ENCODE peak calls at places on chromosomes 16 and 17, in four cellular contexts. M is T-helper 9 cell, T is endothelial cell, J is NCI-H1105 treated with DMSO at 0.1 percent for 48 hours. R is an unnamed sample.
A peak's percentile ranks its signal among the peaks of the same experiment; 100 is the strongest.

GRCh38 chr17:74116087-74116717 is 87.3 kb upstream of the RPL38 start:
- DNase-seq in T (no peak), J (no peak), M (no peak), R (no peak)

GRCh38 chr17:50686494-50687199 is 21.1 kb downstream of the ANKRD40 start:
- DNase-seq in T (no peak), M (no peak), J (no peak), R (peak; percentile 25)

GRCh38 chr17:40110457-40110856 is 10.1 kb upstream of the NR1D1 start:
- DNase-seq in J (no peak), T (no peak), M (no peak), R (no peak)

GRCh38 chr17:9887521-9887920 is 17.6 kb downstream of the RCVRN start:
- DNase-seq in J (no peak), T (no peak), M (no peak), R (no peak)

GRCh38 chr17:80529104-80529903 is 15.3 kb upstream of the RPTOR start:
- DNase-seq in T (no peak), J (no peak), M (no peak), R (no peak)

GRCh38 chr16:53707671-53708070 is 3.7 kb downstream of the FTO start:
- DNase-seq in T (no peak), J (no peak), M (no peak), R (no peak)

GRCh38 chr17:28957992-28958355 is 6.7 kb upstream of the PHF12 start:
- DNase-seq in J (no peak), T (no peak), M (no peak), R (no peak)

GRCh38 chr16:84607694-84608093 is 10.2 kb downstream of the COTL1 start:
- DNase-seq in J (no peak), T (no peak), M (peak; percentile 26), R (no peak)

GRCh38 chr17:8006836-8007680 is 4.6 kb downstream of the GUCY2D start:
- DNase-seq in J (no peak), M (no peak), T (no peak), R (no peak)

GRCh38 chr17:57401556-57402488 is 145.5 kb downstream of the MSI2 start:
- DNase-seq in T (peak; percentile 36), M (no peak), J (no peak), R (no peak)

GRCh38 chr16:15477802-15478201 is 43.4 kb downstream of the BMERB1 start:
- DNase-seq in J (no peak), M (no peak), T (no peak), R (no peak)

GRCh38 chr17:74325743-74326379 is at the start of gene KIF19:
- DNase-seq in T (peak; percentile 68), J (no peak), M (peak; percentile 49), R (no peak)

GRCh38 chr17:57408064-57408811 is 151.9 kb downstream of the MSI2 start:
- DNase-seq in M (no peak), J (peak; percentile 23), T (no peak), R (no peak)

GRCh38 chr17:78748730-78749317 is 33.2 kb downstream of the CYTH1 start:
- DNase-seq in T (no peak), M (peak; percentile 64), J (no peak), R (peak; percentile 25)

GRCh38 chr16:75340715-75341500 is 89.5 kb upstream of the BCAR1 start:
- DNase-seq in J (no peak), M (no peak), T (peak; percentile 18), R (peak; percentile 22)